ENCODE peak calls at places on chromosomes 7 and 10, in ten cellular contexts. O is NB4, N is tibial artery, P is RWPE1, S is body of pancreas, A is fibroblast of the aortic adventitia, F is AG10803, J is GM23338, D is cardiac muscle cell, E is fibroblast of lung. L is an unnamed sample.

GRCh38 chr10:121112618-121113384 is 261.6 kb downstream of the WDR11 start:
- DNase-seq in O (peak; percentile 15), N (no peak), P (no peak), S (no peak), A (no peak), F (no peak), J (peak; percentile 49), D (no peak), E (no peak), L (no peak)

GRCh38 chr10:32687116-32687515 is 241.2 kb downstream of the CCDC7 start:
- DNase-seq in O (no peak), N (no peak), P (no peak), S (no peak), A (no peak), F (no peak), J (no peak), D (no peak), E (no peak), L (no peak)

GRCh38 chr7:30842542-30843451 is 68.9 kb upstream of the AQP1 start:
- DNase-seq in O (no peak), N (no peak), P (no peak), S (no peak), A (peak; percentile 33), F (peak; percentile 74), J (no peak), D (no peak), E (no peak), L (no peak)

GRCh38 chr7:2760098-2760889 is 72.3 kb downstream of the AMZ1 start:
- DNase-seq in O (peak; percentile 87), N (peak; percentile 78), P (peak; percentile 13), S (peak; percentile 38), A (peak; percentile 36), F (peak; percentile 58), J (peak; percentile 86), D (peak; percentile 83), E (peak; percentile 52), L (peak; percentile 28)

GRCh38 chr10:30270247-30270646 is 78.8 kb downstream of the MTPAP start:
- DNase-seq in O (no peak), N (no peak), P (no peak), S (no peak), A (peak; percentile 28), F (peak; percentile 9), J (no peak), D (no peak), E (peak; percentile 25), L (no peak)

GRCh38 chr10:4662576-4663161 is 163.3 kb upstream of the AKR1E2 start:
- DNase-seq in O (peak; percentile 54), N (peak; percentile 29), P (no peak), S (no peak), A (peak; percentile 27), F (peak; percentile 61), J (no peak), D (no peak), E (no peak), L (no peak)

GRCh38 chr10:125062244-125063208 is 97.8 kb downstream of the CTBP2 start:
- DNase-seq in O (no peak), N (no peak), P (no peak), S (no peak), A (no peak), F (peak; percentile 83), J (no peak), D (no peak), E (peak; percentile 43), L (no peak)

GRCh38 chr10:924524-924859 is 7.0 kb downstream of the LARP4B start:
- DNase-seq in O (no peak), N (no peak), P (no peak), S (no peak), A (no peak), F (no peak), J (peak; percentile 61), D (no peak), E (no peak), L (no peak)

GRCh38 chr7:108592633-108593277 is 23.1 kb downstream of the DNAJB9 start:
- DNase-seq in O (no peak), N (no peak), P (peak; percentile 14), S (no peak), A (peak; percentile 9), F (no peak), J (no peak), D (peak; percentile 31), E (peak; percentile 51), L (no peak)

GRCh38 chr10:122054046-122055025 is 65.4 kb downstream of the TACC2 start:
- DNase-seq in O (peak; percentile 75), N (peak; percentile 59), P (peak; percentile 62), S (no peak), A (peak; percentile 74), F (peak; percentile 39), J (peak; percentile 83), D (peak; percentile 84), E (peak; percentile 84), L (peak; percentile 36)

GRCh38 chr7:84916161-84916560 is 270.7 kb downstream of the SEMA3D start:
- DNase-seq in O (no peak), N (no peak), P (no peak), S (no peak), A (no peak), F (no peak), J (no peak), D (no peak), E (no peak), L (no peak)

GRCh38 chr10:5581670-5582566 is 57.2 kb downstream of the CALML3 start:
- DNase-seq in O (no peak), N (no peak), P (no peak), S (no peak), A (no peak), F (no peak), J (no peak), D (no peak), E (no peak), L (no peak)

GRCh38 chr10:85934586-85934985 is 432.0 kb downstream of the GRID1 start:
- DNase-seq in O (no peak), N (no peak), P (no peak), S (no peak), A (no peak), F (no peak), J (no peak), D (no peak), E (no peak), L (no peak)

DNA sequence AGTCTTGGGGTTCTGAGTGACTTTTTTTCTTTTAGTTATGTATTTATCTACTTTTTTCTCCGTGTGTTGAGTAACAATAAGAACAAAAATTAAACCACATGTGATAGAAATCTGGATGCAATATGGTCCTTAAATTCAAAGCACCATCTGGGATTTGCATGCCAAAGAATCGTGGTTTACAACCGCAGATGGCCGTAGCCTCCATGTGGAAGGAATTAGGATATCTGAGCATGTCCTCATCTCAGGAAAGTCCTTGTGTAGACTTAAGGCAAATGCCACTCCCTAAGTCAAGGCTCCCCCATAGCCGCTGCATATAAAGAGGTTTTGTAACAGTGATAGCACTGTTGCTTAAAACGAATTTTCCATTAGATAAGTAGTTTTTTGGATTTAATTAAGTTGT is 304.0 kb downstream of the ZEB1 start:
- DNase-seq in O (no peak), N (peak; percentile 37), P (no peak), S (no peak), A (peak; percentile 96), F (peak; percentile 98), J (peak; percentile 28), D (no peak), E (peak; percentile 85), L (no peak)
- TF ChIP-seq CTCF in O (no peak), N (peak; percentile 39), P (no peak), S (no peak), A (peak; percentile 54), F (peak; percentile 51), J (no peak), D (peak; percentile 39), E (peak; percentile 59), L (no peak)

GRCh38 chr10:128861018-128861565 is 605.9 kb upstream of the MGMT start:
- DNase-seq in O (no peak), N (no peak), P (no peak), S (no peak), A (no peak), F (no peak), J (no peak), D (no peak), E (no peak), L (no peak)

GRCh38 chr10:128855656-128856428 is 611.2 kb upstream of the MGMT start:
- DNase-seq in O (no peak), N (no peak), P (no peak), S (no peak), A (no peak), F (no peak), J (no peak), D (no peak), E (no peak), L (no peak)

GRCh38 chr10:128860574-128860973 is 606.5 kb upstream of the MGMT start:
- DNase-seq in O (no peak), N (no peak), P (no peak), S (no peak), A (no peak), F (no peak), J (no peak), D (no peak), E (no peak), L (no peak)

GRCh38 chr10:128863411-128863810 is 603.6 kb upstream of the MGMT start:
- DNase-seq in O (no peak), N (no peak), P (no peak), S (no peak), A (no peak), F (no peak), J (no peak), D (no peak), E (no peak), L (no peak)

GRCh38 chr10:128859738-128860386 is 607.2 kb upstream of the MGMT start:
- DNase-seq in O (peak; percentile 53), N (no peak), P (no peak), S (peak; percentile 24), A (no peak), F (peak; percentile 5), J (peak; percentile 75), D (peak; percentile 15), E (peak; percentile 8), L (peak; percentile 40)
- TF ChIP-seq CTCF in O (peak; percentile 73), N (no peak), P (no peak), S (no peak), A (no peak), F (peak; percentile 53), J (peak; percentile 82), D (peak; percentile 64), E (no peak), L (peak; percentile 73)

GRCh38 chr10:84842593-84842992 is 514.2 kb downstream of the CCSER2 start:
- DNase-seq in O (no peak), N (no peak), P (no peak), S (peak; percentile 35), A (no peak), F (no peak), J (no peak), D (no peak), E (no peak), L (no peak)
- TF ChIP-seq CTCF in O (no peak), N (no peak), P (no peak), S (no peak), A (no peak), F (no peak), J (no peak), D (no peak), E (no peak), L (no peak)

DNA sequence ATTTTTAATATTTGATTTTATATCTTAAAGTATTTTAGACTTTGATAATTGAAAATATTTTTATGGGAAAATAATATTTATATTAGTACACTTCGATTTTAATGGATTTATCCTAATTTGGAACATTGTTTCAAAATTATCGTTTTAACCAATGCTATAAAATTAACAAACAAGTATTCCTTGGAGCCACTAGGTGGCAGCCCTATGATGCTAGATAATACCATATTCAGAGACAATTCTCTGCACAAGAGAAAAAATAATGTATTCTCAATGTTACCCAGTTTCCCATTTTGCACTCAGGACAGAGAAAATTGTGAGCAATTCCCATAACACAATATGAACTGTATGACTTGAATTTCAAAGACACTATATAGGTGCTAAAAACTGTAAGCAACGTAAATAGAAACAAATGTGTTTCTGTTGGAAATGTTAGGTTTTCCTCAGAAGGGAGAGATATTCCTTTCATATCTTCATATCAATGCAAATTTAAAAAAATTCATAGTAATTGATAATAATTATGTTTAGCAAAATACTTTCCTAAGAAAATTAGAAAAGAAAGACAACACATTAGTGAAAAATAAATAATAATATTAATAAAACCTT is 237.8 kb downstream of the SEMA3E start:
- DNase-seq in O (peak; percentile 60), N (no peak), P (peak; percentile 23), S (peak; percentile 46), A (peak; percentile 78), F (peak; percentile 68), J (peak; percentile 78), D (peak; percentile 61), E (peak; percentile 77), L (peak; percentile 18)
- TF ChIP-seq CTCF in O (peak; percentile 60), N (peak; percentile 45), P (peak; percentile 80), S (peak; percentile 42), A (peak; percentile 66), F (peak; percentile 83), J (peak; percentile 96), D (peak; percentile 63), E (peak; percentile 57), L (peak; percentile 90)